ENCODE peak calls at places on chromosomes 2 and 18, in eight cellular contexts. R is K562; O is left ventricle myocardium inferior; C is A549; Q is lower lobe of right lung; P is ovary; G is CD8-positive, alpha-beta T cell; K is aorta. S is an unnamed sample.

GRCh38 chr2:239598011-239598731 is 197.4 kb upstream of the HDAC4 start:
- DNase-seq in R (no peak), O (no peak), C (no peak), Q (peak; percentile 34), P (no peak), G (no peak), K (peak; percentile 57), S (peak; percentile 31)

GRCh38 chr2:20668871-20669475 is 2.0 kb downstream of the GDF7 start:
- DNase-seq in R (no peak), O (no peak), C (no peak), Q (no peak), P (no peak), G (no peak), K (no peak), S (no peak)

GRCh38 chr2:44515416-44515815 is 153.7 kb downstream of the CAMKMT start:
- DNase-seq in R (no peak), O (no peak), C (no peak), Q (no peak), P (no peak), G (no peak), K (no peak), S (no peak)

GRCh38 chr2:176562359-176563043 is 293.3 kb downstream of the MTX2 start:
- DNase-seq in R (no peak), O (no peak), C (no peak), Q (no peak), P (no peak), G (no peak), K (no peak), S (no peak)

GRCh38 chr18:54229660-54230059 is 5.2 kb upstream of the MBD2 start:
- DNase-seq in R (no peak), O (no peak), C (no peak), Q (no peak), P (no peak), G (no peak), K (no peak), S (no peak)

GRCh38 chr2:10985260-10985659 is 73.5 kb downstream of the KCNF1 start:
- DNase-seq in R (no peak), O (no peak), C (no peak), Q (no peak), P (no peak), G (no peak), K (no peak), S (no peak)

GRCh38 chr18:78242796-78243195 is 736.8 kb upstream of the SALL3 start:
- DNase-seq in R (no peak), O (peak; percentile 49), C (no peak), Q (no peak), P (no peak), G (no peak), K (peak; percentile 80), S (no peak)

GRCh38 chr2:69724540-69725159 is 17.3 kb upstream of the ANXA4 start:
- DNase-seq in R (peak; percentile 91), O (peak; percentile 79), C (peak; percentile 69), Q (peak; percentile 84), P (peak; percentile 89), G (peak; percentile 61), K (peak; percentile 94), S (peak; percentile 96)

GRCh38 chr2:168851674-168852320 is 38.4 kb downstream of the SPC25 start:
- DNase-seq in R (peak; percentile 100), O (no peak), C (no peak), Q (no peak), P (peak; percentile 23), G (no peak), K (peak; percentile 72), S (no peak)

GRCh38 chr2:38116762-38117161 is 40.8 kb upstream of the CYP1B1 start:
- DNase-seq in R (no peak), O (no peak), C (no peak), Q (no peak), P (no peak), G (no peak), K (no peak), S (no peak)

GRCh38 chr2:167294031-167294774 is 405.9 kb downstream of the XIRP2 start:
- DNase-seq in R (no peak), O (no peak), C (no peak), Q (peak; percentile 39), P (no peak), G (no peak), K (peak; percentile 76), S (no peak)

GRCh38 chr18:48896875-48897511 is 53.8 kb downstream of the SMAD7 start:
- DNase-seq in R (peak; percentile 95), O (peak; percentile 58), C (no peak), Q (peak; percentile 90), P (no peak), G (no peak), K (no peak), S (peak; percentile 64)

GRCh38 chr2:134739879-134740301 is 21.1 kb upstream of the TMEM163 start:
- DNase-seq in R (no peak), O (no peak), C (no peak), Q (no peak), P (no peak), G (no peak), K (no peak), S (no peak)

GRCh38 chr2:119790466-119790865 is 30.7 kb downstream of the PTPN4 start:
- DNase-seq in R (no peak), O (no peak), C (no peak), Q (no peak), P (no peak), G (no peak), K (no peak), S (no peak)
- H3K9me3 ChIP-seq in R (no peaks in the 10 kb centered on the region), O (peaks cover 49% of the 10 kb centered on the region), C (peaks cover 18% of the 10 kb centered on the region), Q (peaks cover 24% of the 10 kb centered on the region), P (no peaks in the 10 kb centered on the region), G (peaks cover 4% of the 10 kb centered on the region), K (no peaks in the 10 kb centered on the region), S (no peaks in the 10 kb centered on the region)

DNA sequence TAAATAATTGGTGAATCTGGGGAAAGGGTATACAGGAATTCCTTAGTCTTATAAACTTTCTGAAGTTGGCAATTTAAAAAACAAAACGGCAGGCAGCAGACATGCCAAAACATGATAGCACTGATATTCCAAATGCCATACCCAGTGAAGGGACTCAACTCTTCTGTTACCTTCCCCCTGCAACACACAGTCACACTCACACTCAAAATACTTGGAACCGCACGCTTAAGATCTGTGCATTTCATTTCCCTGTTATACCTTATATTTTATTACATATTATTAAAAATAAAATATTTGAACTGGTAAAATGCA is 123.4 kb downstream of the ZFP36L2 start:
- DNase-seq in R (no peak), O (no peak), C (no peak), Q (no peak), P (no peak), G (no peak), K (no peak), S (no peak)
- H3K4me1 ChIP-seq in R (peaks cover 19% of the 10 kb centered on the region), O (peaks cover 71% of the 10 kb centered on the region), C (peaks cover 21% of the 10 kb centered on the region), Q (peaks cover 58% of the 10 kb centered on the region), P (peaks cover 34% of the 10 kb centered on the region), G (no peaks in the 10 kb centered on the region), K (no peaks in the 10 kb centered on the region), S (peaks cover 34% of the 10 kb centered on the region)

GRCh38 chr18:62938006-62938405 is 222.7 kb downstream of the PHLPP1 start:
- DNase-seq in R (no peak), O (no peak), C (no peak), Q (no peak), P (no peak), G (no peak), K (no peak), S (no peak)

GRCh38 chr18:62937065-62937464 is 221.7 kb downstream of the PHLPP1 start:
- DNase-seq in R (no peak), O (no peak), C (no peak), Q (no peak), P (no peak), G (no peak), K (no peak), S (no peak)

GRCh38 chr18:62928316-62928715 is 213.0 kb downstream of the PHLPP1 start:
- DNase-seq in R (no peak), O (no peak), C (no peak), Q (no peak), P (no peak), G (no peak), K (no peak), S (no peak)

GRCh38 chr18:62935994-62936393 is 220.7 kb downstream of the PHLPP1 start:
- DNase-seq in R (peak; percentile 3), O (no peak), C (no peak), Q (no peak), P (no peak), G (no peak), K (no peak), S (no peak)

GRCh38 chr18:62933261-62933887 is 218.0 kb downstream of the PHLPP1 start:
- DNase-seq in R (no peak), O (no peak), C (no peak), Q (no peak), P (no peak), G (no peak), K (no peak), S (no peak)
- H3K9me3 ChIP-seq in R (no peaks in the 10 kb centered on the region), O (peaks cover 5% of the 10 kb centered on the region), C (peaks cover 5% of the 10 kb centered on the region), Q (no peaks in the 10 kb centered on the region), P (no peaks in the 10 kb centered on the region), G (no peaks in the 10 kb centered on the region), K (no peaks in the 10 kb centered on the region), S (no peaks in the 10 kb centered on the region)

GRCh38 chr18:55316615-55317184 is 271.3 kb downstream of the TCF4 start:
- DNase-seq in R (no peak), O (no peak), C (no peak), Q (no peak), P (no peak), G (no peak), K (no peak), S (no peak)
- H3K4me1 ChIP-seq in R (no peaks in the 10 kb centered on the region), O (peaks cover 81% of the 10 kb centered on the region), C (no peaks in the 10 kb centered on the region), Q (peaks cover 17% of the 10 kb centered on the region), P (peaks cover 6% of the 10 kb centered on the region), G (no peaks in the 10 kb centered on the region), K (peaks cover 3% of the 10 kb centered on the region), S (no peaks in the 10 kb centered on the region)

GRCh38 chr18:14962626-14963025 is 214.7 kb downstream of the ANKRD30B start:
- DNase-seq in R (no peak), O (no peak), C (no peak), Q (no peak), P (no peak), G (no peak), K (no peak), S (no peak)
- H3K9me3 ChIP-seq in R (no peaks in the 10 kb centered on the region), O (no peaks in the 10 kb centered on the region), C (no peaks in the 10 kb centered on the region), Q (no peaks in the 10 kb centered on the region), P (no peaks in the 10 kb centered on the region), G (no peaks in the 10 kb centered on the region), K (peaks cover 1% of the 10 kb centered on the region), S (no peaks in the 10 kb centered on the region)

DNA sequence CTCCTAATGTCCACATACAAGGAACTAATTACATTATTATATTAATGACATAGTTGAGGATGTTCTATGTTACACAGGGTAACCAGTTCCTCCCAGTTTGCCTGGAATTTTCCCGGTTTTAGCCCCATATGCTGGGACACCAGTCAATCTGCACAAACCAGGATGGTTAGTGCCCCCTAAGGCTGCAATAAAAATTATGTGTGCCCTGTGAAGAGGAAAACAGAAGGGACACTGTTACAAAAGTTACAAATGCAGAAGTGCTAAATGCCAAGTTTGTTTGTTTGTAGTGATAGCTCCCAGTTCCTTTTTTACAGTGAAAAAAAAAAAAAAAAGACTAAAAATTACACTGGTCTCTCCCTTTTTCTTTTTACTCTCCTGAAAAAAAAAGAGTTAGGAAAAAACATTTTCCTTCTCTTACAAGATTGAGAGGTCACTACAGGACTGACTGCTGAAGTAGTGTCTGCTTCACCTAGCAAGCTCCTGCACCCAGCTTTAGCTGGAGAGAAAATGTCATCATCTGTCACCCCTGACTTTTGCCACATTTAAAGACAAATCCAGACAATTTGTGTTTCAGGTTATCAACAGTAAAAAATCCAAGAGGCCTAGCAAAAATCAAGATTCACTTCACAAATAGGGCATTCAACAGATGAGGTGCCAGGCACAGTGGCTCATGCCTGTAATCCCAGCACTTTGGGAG is 3.2 kb downstream of the ANKRD44 start:
- DNase-seq in R (no peak), O (no peak), C (no peak), Q (no peak), P (no peak), G (no peak), K (no peak), S (no peak)
- H3K4me1 ChIP-seq in R (peaks cover 14% of the 10 kb centered on the region), O (peaks cover 46% of the 10 kb centered on the region), C (peaks cover 20% of the 10 kb centered on the region), Q (peaks cover 68% of the 10 kb centered on the region), P (peaks cover 4% of the 10 kb centered on the region), G (peaks cover 72% of the 10 kb centered on the region), K (peaks cover 9% of the 10 kb centered on the region), S (no peaks in the 10 kb centered on the region)

GRCh38 chr18:71682591-71682990 is 861.6 kb downstream of the CBLN2 start:
- DNase-seq in R (no peak), O (no peak), C (no peak), Q (no peak), P (no peak), G (no peak), K (no peak), S (no peak)
- H3K9me3 ChIP-seq in R (no peaks in the 10 kb centered on the region), O (peaks cover 35% of the 10 kb centered on the region), C (no peaks in the 10 kb centered on the region), Q (no peaks in the 10 kb centered on the region), P (no peaks in the 10 kb centered on the region), G (no peaks in the 10 kb centered on the region), K (peaks cover 2% of the 10 kb centered on the region), S (no peaks in the 10 kb centered on the region)